ENCODE peak calls at places on chromosomes 16 and 17, in four cellular contexts. M is ovary, Q is DND-41, E is AG10803. G is an unnamed sample.

GRCh38 chr16:84058211-84058610 is 15.6 kb upstream of the SLC38A8 start:
- DNase-seq in M (peak), Q (no peak), E (no peak), G (no peak)

GRCh38 chr16:73732143-73732542 is 564.5 kb upstream of the PSMD7 start:
- DNase-seq in M (no peak), Q (no peak), E (no peak), G (no peak)

GRCh38 chr16:25478476-25478875 is 213.3 kb upstream of the HS3ST4 start:
- DNase-seq in M (no peak), Q (no peak), E (no peak), G (no peak)

GRCh38 chr16:52203096-52203495 is 343.8 kb downstream of the TOX3 start:
- DNase-seq in M (no peak), Q (no peak), E (no peak), G (no peak)

GRCh38 chr16:80969114-80969484 is 37.6 kb downstream of the CMC2 start:
- DNase-seq in M (no peak), Q (no peak), E (no peak), G (no peak)

GRCh38 chr16:84199861-84200260 is 8.9 kb downstream of the ADAD2 start:
- DNase-seq in M (no peak), Q (no peak), E (peak), G (no peak)

GRCh38 chr16:50685456-50686058 is 4.4 kb upstream of the SNX20 start:
- DNase-seq in M (no peak), Q (peak), E (no peak), G (no peak)

GRCh38 chr17:1709971-1710806 is at the start of gene TLCD2:
- DNase-seq in M (peak), Q (no peak), E (peak), G (no peak)

GRCh38 chr17:48593126-48593829 is at the start of gene HOXB5:
- DNase-seq in M (no peak), Q (no peak), E (no peak), G (peak)

GRCh38 chr17:17325816-17326215 is 22.6 kb downstream of the NT5M start:
- DNase-seq in M (no peak), Q (no peak), E (no peak), G (no peak)

GRCh38 chr16:46853713-46854443 is 22.9 kb upstream of the C16orf87 start:
- DNase-seq in M (peak), Q (peak), E (peak), G (peak)

GRCh38 chr16:85309656-85310587 is 197.7 kb upstream of the CIBAR2 start:
- DNase-seq in M (no peak), Q (peak), E (no peak), G (peak)

GRCh38 chr17:1078062-1078711 is 81.3 kb downstream of the TIMM22 start:
- DNase-seq in M (no peak), Q (no peak), E (no peak), G (no peak)

DNA sequence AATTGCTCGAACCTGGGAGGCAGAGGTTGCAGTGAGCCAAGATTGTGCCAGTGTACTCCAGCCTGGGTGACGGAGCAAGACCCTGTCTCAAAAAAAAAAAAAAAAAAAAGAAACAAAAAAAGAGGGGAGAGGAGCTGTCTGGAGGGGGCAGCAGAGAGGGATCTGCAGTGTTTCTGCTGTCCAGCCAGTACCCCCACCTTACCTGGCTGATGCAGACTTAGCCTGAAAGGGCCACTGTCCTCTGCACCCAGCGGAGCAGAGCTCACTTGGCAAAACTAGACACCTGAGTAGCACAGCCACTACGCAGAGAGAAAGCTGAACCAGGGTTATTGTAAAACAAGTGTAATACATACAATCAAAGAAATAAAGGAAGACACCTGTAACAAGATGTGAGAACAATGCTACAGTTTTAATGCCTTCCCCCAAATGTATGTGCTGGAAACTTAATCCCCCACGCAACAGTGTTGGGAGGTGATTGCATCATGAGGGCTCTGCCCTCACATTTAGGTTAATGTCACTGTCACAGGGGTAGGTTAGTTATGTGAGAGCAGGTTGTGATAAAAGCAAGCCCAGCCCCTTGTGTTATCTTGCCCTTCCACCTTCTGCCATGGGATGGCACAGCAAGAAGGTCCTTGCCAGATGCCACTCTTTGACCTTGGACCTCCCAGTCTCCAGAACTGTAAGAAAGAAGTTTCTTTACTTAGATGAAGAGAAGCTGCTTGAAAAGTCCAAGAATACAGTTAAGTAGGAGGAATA is 211.2 kb downstream of the RPTOR start:
- DNase-seq in M (no peak), Q (no peak), E (no peak), G (peak)
- TF ChIP-seq CTCF in M (no peak), Q (peak), E (peak), G (peak)

GRCh38 chr16:88681084-88681680 is 5.1 kb downstream of the SNAI3 start:
- DNase-seq in M (no peak), Q (no peak), E (no peak), G (peak)
- TF ChIP-seq CTCF in M (no peak), Q (peak), E (no peak), G (peak)

GRCh38 chr17:34979650-34980352 is 511 bp upstream of the LIG3 start:
- DNase-seq in M (no peak), Q (no peak), E (no peak), G (no peak)

GRCh38 chr17:34980353-34980680 is at the start of gene LIG3:
- DNase-seq in M (peak), Q (peak), E (peak), G (peak)

GRCh38 chr17:34981538-34982241 is 1.4 kb downstream of the LIG3 start:
- DNase-seq in M (no peak), Q (no peak), E (peak), G (no peak)

GRCh38 chr17:34979153-34979552 is 1.2 kb upstream of the LIG3 start:
- DNase-seq in M (no peak), Q (no peak), E (no peak), G (no peak)

GRCh38 chr17:34980681-34981537 is 597 bp downstream of the LIG3 start:
- DNase-seq in M (peak), Q (peak), E (peak), G (peak)
- TF ChIP-seq CTCF in M (peak), Q (peak), E (peak), G (peak)

DNA sequence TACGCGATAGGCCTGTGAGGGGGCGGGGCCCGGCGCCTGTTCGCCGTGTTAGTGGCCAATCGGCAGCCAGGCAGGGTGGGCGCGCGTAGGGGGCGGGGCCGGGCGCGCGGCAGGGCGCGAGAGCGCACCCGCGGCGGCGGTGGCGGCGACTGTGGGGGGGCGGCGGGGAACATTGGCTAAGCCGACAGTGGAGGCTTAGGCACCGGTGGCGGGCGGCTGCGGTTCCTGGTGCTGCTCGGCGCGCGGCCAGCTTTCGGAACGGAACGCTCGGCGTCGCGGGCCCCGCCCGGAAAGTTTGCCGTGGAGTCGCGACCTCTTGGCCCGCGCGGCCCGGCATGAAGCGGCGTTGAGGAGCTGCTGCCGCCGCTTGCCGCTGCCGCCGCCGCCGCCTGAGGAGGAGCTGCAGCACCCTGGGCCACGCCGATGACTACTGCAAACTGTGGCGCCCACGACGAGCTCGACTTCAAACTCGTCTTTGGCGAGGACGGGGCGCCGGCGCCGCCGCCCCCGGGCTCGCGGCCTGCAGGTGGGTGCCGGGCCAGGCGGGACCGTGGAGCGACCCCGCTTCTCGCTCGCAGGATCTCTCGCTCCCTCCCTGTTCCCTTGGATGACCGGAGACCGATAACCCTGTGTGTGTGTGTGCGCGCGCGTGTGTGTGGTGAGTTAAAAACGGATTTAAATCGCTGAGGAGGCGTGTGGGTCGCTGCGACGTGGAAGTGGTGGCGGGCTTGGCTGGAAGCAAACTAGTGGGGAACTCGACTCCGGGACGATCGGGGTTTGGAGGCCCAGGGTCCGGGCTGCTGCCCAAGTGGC is at the start of gene NFATC3:
- DNase-seq in M (peak), Q (peak), E (peak), G (peak)
- TF ChIP-seq CTCF in M (peak), Q (peak), E (no peak), G (no peak)

DNA sequence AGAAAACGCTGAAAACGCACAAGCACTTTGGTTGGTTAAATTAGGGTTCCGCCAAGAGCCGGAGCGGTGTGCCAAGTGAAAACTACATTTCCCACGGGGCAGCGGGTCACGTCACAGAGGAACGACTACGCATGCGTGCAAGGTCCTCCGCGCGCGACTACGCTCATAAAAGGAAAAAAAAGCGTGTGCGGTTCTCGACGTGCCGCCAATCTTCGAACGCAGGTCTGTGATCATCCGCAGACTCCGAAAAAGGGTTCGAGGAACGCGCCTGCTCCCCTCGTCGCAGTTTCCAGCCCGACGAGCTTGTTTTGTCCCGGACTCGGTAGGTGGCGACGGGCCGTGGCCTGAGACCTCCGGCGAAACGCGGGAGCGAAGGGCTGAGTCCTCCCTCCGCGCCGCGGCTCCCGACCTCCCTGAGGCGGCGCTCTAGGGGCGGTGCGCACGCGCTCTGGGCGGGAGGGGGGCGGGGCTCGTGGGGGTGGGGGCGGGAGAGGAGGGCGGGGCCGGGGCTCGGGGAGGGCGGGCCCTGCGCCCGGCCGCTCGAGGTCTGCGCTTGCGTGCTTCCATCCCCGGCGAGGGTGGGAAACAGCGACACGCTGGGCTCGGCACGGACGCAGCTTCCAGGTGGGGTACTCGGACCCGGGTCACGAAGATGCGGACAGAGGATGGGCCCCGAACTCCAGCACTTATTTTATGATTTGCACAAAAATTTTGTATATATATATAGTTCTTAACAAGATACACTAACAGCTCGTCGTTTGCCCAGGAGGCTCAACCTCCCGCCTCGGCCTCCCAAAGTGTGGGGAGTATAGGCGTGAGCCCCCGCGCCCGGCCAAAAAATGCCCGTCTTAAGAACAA is at the start of gene SGF29:
- DNase-seq in M (peak), Q (peak), E (peak), G (peak)
- TF ChIP-seq CTCF in M (peak), Q (peak), E (peak), G (peak)

GRCh38 chr17:31015639-31016038 is 44.8 kb downstream of the RNF135 start:
- DNase-seq in M (no peak), Q (no peak), E (no peak), G (no peak)
- TF ChIP-seq CTCF in M (no peak), Q (no peak), E (no peak), G (no peak)

DNA sequence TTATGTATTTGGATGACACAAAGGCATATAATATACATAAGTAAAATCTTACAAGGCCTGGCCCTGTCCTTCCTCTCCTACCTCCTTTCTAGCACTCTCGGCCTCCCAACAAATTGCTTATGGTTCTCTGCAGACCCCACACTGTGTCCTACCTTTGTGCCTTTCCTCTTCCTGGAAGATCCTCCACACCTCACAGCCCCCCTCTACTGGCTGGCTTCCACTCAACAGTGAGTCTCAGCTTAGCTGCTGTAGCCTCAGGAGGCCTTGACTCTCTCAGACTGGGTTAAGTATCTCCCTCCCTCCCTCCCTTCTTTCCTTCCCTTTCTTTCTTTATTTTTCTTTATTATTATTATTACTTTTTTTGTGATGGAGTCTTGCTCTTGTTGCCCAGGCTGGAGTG is 8.3 kb upstream of the SLC52A1 start:
- DNase-seq in M (no peak), Q (no peak), E (no peak), G (no peak)
- TF ChIP-seq CTCF in M (no peak), Q (no peak), E (no peak), G (no peak)

GRCh38 chr16:67248401-67249177 is at the start of gene SLC9A5:
- DNase-seq in M (peak), Q (peak), E (no peak), G (peak)

GRCh38 chr16:67249762-67250327 is 1.1 kb downstream of the SLC9A5 start:
- DNase-seq in M (no peak), Q (no peak), E (no peak), G (no peak)

GRCh38 chr16:67247698-67248400 is 568 bp upstream of the FHOD1 start:
- DNase-seq in M (no peak), Q (peak), E (no peak), G (no peak)

GRCh38 chr16:67246945-67247697 is at the start of gene FHOD1:
- DNase-seq in M (peak), Q (peak), E (peak), G (peak)

GRCh38 chr16:67249178-67249759 is 490 bp downstream of the SLC9A5 start:
- DNase-seq in M (no peak), Q (no peak), E (no peak), G (no peak)
- TF ChIP-seq CTCF in M (no peak), Q (no peak), E (no peak), G (no peak)

DNA sequence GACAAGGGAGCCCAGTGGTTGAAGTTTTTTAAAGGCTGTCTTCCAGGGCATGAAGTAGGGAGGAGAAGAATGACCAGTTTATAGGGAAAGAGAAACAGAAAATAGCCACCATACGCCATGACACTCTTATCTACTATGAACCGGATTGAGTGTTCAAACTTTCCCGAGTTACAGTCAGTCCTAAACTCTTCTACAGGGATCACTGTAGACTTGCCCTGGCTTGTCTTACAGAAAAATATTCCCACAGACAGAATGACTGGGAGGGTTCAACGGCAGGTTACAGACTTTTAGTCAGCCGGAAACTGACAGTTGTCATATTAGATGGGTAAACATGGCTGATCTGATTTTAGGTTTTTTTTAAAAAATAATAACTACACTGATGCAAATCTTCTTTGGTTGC is 662.5 kb upstream of the SOX9 start:
- DNase-seq in M (no peak), Q (no peak), E (no peak), G (no peak)
- TF ChIP-seq CTCF in M (no peak), Q (no peak), E (no peak), G (no peak)

GRCh38 chr17:42072323-42073187 is 22.2 kb upstream of the C17orf113 start:
- DNase-seq in M (peak), Q (no peak), E (no peak), G (peak)
- TF ChIP-seq CTCF in M (no peak), Q (no peak), E (no peak), G (peak)